ENCODE peak calls at places on chromosomes 2 and 18, in ten cellular contexts. Y is Caki2; R is choroid plexus epithelial cell; K is OCI-LY7; Z is pons; U is activated CD4-positive, alpha-beta T cell treated with anti-CD3 and anti-CD28 coated beads, Interleukin-2, amount 10 ng/mL, durations not matched to agents 7 days and 5 days; J is mesothelial cell of epicardium; O is GM23248; Q is CD4-positive, CD25-positive, alpha-beta regulatory T cell; T is left ventricle myocardium superior. E is an unnamed sample.

GRCh38 chr2:16729901-16730300 is 64.3 kb upstream of the CYRIA start:
- DNase-seq in Y (no peak), T (no peak), U (no peak), Q (no peak), K (no peak), Z (no peak), R (no peak), O (no peak), J (no peak), E (peak)

GRCh38 chr2:75595541-75596395 is 35.0 kb upstream of the EVA1A start:
- DNase-seq in U (no peak), Q (no peak), O (peak), K (no peak), Y (peak), R (peak), T (no peak), J (no peak), Z (no peak), E (peak)

GRCh38 chr2:45011621-45012602 is 2.7 kb upstream of the SIX2 start:
- DNase-seq in Y (no peak), O (peak), U (no peak), Z (no peak), K (no peak), Q (no peak), R (peak), J (no peak), T (no peak), E (no peak)

GRCh38 chr18:49784427-49785185 is 28.7 kb downstream of the ACAA2 start:
- DNase-seq in O (peak), K (no peak), U (no peak), Z (no peak), T (no peak), Y (no peak), J (no peak), Q (no peak), R (peak), E (no peak)

GRCh38 chr2:203756161-203756560 is 49.7 kb downstream of the CD28 start:
- DNase-seq in J (no peak), K (no peak), U (no peak), O (peak), T (no peak), Q (no peak), R (no peak), Z (no peak), Y (no peak), E (no peak)

GRCh38 chr2:82650038-82650437 is 1809.0 kb downstream of the SUCLG1 start:
- DNase-seq in R (peak), T (no peak), U (no peak), O (peak), Y (no peak), Q (no peak), Z (no peak), J (no peak), K (no peak), E (peak)

GRCh38 chr2:234410526-234410925 is 86.4 kb downstream of the ARL4C start:
- DNase-seq in Y (no peak), R (no peak), K (no peak), O (no peak), Q (no peak), J (no peak), Z (no peak), U (no peak), T (no peak), E (no peak)

GRCh38 chr2:50786345-50786744 is 245.6 kb downstream of the NRXN1 start:
- DNase-seq in U (no peak), K (no peak), T (no peak), Z (peak), O (no peak), R (no peak), Y (no peak), J (no peak), Q (no peak), E (no peak)

GRCh38 chr2:211359353-211359752 is 803.0 kb downstream of the CPS1 start:
- DNase-seq in R (no peak), Q (no peak), Z (no peak), J (no peak), K (no peak), Y (no peak), T (no peak), O (no peak), U (no peak), E (no peak)

GRCh38 chr18:46418657-46419260 is 238.3 kb downstream of the LOXHD1 start:
- DNase-seq in Z (no peak), O (peak), Q (no peak), R (no peak), U (no peak), Y (peak), J (no peak), T (peak), K (no peak), E (no peak)